ENCODE peak calls at places on chromosomes 4 and X, in eight cellular contexts. G, J, T, C, N, L, A and V are unnamed samples. For H3K36me3, the result is how much of the 10 kb centered on the place peaks cover.

GRCh38 chr4:23945521-23946017 is 55.7 kb upstream of the PPARGC1A start:
- DNase-seq in G (peak), J (peak), T (peak), C (peak), N (no peak), L (no peak), A (no peak), V (no peak)

GRCh38 chrX:146278381-146278780 is 460.8 kb downstream of the SLITRK2 start:
- DNase-seq in G (no peak), J (no peak), T (no peak), C (no peak), N (no peak), L (no peak), A (no peak), V (no peak)

GRCh38 chr4:186037692-186038658 is 31.0 kb upstream of the TLR3 start:
- DNase-seq in G (peak), J (peak), T (no peak), C (peak), N (no peak), L (no peak), A (peak), V (no peak)

GRCh38 chr4:173167793-173168395 is 717 bp upstream of the GALNT7 start:
- DNase-seq in G (peak), J (peak), T (peak), C (no peak), N (peak), L (no peak), A (no peak), V (peak)

GRCh38 chr4:82611982-82612381 is 50.2 kb upstream of the TMEM150C start:
- DNase-seq in G (no peak), J (no peak), T (no peak), C (no peak), N (no peak), L (no peak), A (no peak), V (no peak)

GRCh38 chr4:158255727-158256324 is 45.5 kb downstream of the TMEM144 start:
- DNase-seq in G (no peak), J (peak), T (no peak), C (peak), N (no peak), L (no peak), A (peak), V (no peak)

GRCh38 chr4:71974681-71975080 is 57.1 kb upstream of the NPFFR2 start:
- DNase-seq in G (no peak), J (no peak), T (no peak), C (peak), N (no peak), L (no peak), A (no peak), V (no peak)

GRCh38 chr4:52051615-52052474 is 741 bp downstream of the SPATA18 start:
- DNase-seq in G (peak), J (peak), T (peak), C (peak), N (no peak), L (peak), A (peak), V (peak)

DNA sequence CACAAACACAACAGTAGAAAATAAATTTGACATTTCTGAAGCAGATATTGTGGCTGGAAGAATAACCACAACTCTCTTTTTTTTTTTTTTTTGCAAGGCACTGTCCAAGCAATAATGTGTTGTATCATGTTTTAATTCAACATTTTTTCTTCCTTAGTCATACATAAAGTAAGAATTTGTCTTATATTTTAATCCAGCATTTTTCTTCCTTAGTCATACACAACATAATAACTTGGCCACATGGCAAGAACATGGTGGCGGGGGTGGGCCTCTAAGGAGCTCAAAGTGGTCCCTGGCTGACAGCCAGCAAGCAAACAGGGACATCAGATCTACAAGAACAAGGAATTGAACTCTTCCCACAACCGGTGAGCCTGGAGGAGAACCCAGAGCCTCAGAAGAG is 20.2 kb downstream of the FBXW7 start:
- DNase-seq in G (no peak), J (no peak), T (no peak), C (peak), N (no peak), L (no peak), A (no peak), V (no peak)
- H3K27ac ChIP-seq in G (no peak), J (no peak), T (no peak), C (peak), N (no peak), L (no peak), A (no peak), V (no peak)

DNA sequence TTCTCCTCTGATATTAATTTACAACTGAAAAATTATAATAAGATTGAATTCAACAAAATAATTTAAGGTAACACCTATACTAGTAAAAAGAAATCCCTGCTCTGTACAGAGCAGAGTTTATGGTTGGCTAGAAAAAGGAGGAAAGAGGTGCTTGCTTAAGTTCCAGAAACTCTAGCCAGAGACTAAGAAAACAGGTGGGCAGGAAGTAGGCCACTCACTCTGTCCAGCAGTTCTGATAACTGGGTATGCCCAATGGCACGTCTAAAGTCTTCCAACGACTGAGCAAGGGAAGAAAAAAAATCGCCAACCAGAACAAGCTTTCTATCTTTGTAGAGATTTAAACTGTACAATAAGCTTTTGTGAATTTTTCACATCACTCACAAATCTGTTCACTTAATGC is 42.1 kb downstream of the TMEM165 start:
- DNase-seq in G (no peak), J (no peak), T (no peak), C (no peak), N (no peak), L (no peak), A (no peak), V (no peak)
- H3K36me3 ChIP-seq in G (under half), J (under half), T (half or more), C (under half), N (under half), L (under half), A (half or more), V (half or more)

GRCh38 chr4:161554372-161554990 is 609.3 kb downstream of the FSTL5 start:
- DNase-seq in G (no peak), J (no peak), T (no peak), C (peak), N (no peak), L (no peak), A (no peak), V (no peak)
- H3K27ac ChIP-seq in G (no peak), J (no peak), T (no peak), C (peak), N (no peak), L (no peak), A (no peak), V (no peak)

DNA sequence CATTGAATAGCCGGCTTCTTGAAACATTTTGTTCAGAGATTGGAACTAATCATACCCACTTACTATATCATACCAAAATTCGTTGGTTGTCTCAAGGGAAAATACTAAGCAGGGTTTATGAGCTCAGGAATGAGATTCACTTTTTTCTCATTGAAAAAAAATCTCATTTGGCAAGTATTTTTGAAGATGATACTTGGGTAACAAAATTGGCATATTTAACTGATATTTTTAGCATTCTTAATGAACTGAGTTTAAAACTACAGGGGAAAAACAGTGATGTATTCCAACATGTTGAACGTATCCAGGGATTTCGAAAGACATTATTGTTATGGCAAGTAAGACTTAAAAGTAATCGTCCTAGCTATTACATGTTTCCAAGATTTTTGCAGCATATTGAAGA is 6.4 kb downstream of the FAM200B start:
- DNase-seq in G (no peak), J (no peak), T (no peak), C (no peak), N (no peak), L (no peak), A (no peak), V (no peak)
- H3K36me3 ChIP-seq in G (under half), J (under half), T (under half), C (under half), N (under half), L (under half), A (half or more), V (under half)

DNA sequence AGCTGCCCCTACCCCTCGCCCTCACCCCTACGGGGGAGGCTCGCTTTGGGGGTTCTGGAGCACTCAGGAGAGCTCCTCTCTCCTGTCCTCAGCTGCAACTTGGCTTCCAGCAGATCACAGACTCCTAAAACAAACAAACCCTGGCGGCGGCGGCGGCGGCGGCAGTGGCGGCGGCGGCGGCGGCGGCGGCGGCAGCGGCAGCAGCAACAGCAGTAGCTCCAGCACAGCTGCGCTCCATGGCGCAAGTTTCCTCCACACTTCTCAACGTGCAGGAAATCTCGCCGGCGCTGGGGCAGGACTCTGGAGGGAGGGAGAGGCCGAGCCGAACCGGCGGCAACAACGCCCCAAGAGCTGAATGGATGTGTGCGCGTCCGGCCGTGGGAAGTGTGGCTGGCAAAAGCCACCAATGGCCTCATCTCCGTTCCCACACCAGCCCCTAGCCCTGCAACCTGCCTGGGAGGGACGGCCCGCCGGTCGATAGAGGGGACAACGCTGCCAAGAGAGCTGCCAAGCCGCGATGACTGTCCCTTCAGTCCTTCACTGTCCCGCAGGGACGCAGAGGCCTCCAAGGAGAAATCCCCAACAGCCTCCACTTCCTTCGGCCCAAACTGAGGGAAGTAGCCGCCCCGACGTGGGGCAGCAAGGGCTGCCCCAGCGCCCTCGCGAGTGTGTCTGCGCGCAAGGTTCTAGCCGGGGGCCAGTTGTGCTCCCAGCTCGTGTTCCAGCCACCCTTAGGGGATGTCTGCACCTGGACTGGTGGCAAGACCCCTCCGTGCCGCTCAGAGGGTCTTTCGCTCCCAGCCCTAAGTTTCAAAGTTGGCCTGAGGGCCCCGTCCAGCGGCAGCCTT is 775 bp downstream of the SHROOM4 start:
- DNase-seq in G (peak), J (peak), T (peak), C (peak), N (no peak), L (no peak), A (peak), V (peak)
- H3K27ac ChIP-seq in G (peak), J (peak), T (peak), C (no peak), N (no peak), L (no peak), A (no peak), V (peak)

GRCh38 chr4:75525108-75525507 is 10.8 kb downstream of the THAP6 start:
- DNase-seq in G (no peak), J (no peak), T (no peak), C (no peak), N (no peak), L (no peak), A (no peak), V (no peak)

GRCh38 chr4:75527482-75527881 is 13.2 kb downstream of the THAP6 start:
- DNase-seq in G (no peak), J (no peak), T (no peak), C (no peak), N (no peak), L (no peak), A (no peak), V (no peak)

DNA sequence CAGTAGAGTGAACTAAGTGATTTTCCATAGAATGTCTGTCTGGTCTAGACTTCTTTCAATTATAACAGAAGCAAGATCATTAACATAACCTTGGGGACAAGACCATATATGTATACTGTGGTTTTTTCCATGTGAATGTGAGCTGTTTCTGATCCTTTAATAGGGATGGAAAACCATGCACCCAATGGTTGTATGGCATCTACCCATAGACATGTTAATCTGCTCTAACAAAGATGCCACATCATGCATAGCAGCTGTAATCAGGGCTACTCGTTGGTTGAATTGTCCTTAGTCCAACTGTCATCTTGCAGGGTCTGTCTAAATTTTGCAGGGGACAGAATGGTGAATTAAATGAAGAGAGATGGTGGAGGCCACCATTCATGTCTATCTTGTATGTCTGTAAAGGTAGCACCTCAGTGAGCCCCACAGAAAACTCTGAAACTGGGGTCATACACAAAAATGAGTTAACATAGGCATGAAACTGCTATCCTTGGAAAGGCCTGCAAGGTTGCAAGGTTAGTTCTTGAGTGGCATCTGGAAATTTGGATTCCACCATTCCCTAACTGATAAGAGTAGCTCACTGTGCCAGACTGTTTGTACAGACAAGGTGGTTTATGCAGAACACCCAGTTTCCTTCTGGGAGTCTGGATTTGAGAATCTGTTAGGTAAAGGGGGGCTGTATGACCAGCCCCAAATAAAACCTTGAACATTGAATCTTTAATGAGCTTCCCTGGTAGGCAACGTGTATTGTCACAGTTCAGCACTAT is 16.5 kb downstream of the THAP6 start:
- DNase-seq in G (no peak), J (no peak), T (no peak), C (no peak), N (no peak), L (no peak), A (no peak), V (no peak)
- H3K36me3 ChIP-seq in G (under half), J (under half), T (half or more), C (under half), N (under half), L (under half), A (half or more), V (half or more)

GRCh38 chr4:33709247-33709646 is 2535.1 kb downstream of the ARAP2 start:
- DNase-seq in G (no peak), J (no peak), T (no peak), C (peak), N (no peak), L (no peak), A (no peak), V (no peak)
- H3K27ac ChIP-seq in G (no peak), J (no peak), T (no peak), C (no peak), N (no peak), L (no peak), A (no peak), V (no peak)

GRCh38 chr4:145125396-145125795 is 27.3 kb downstream of the ABCE1 start:
- DNase-seq in G (no peak), J (no peak), T (no peak), C (no peak), N (no peak), L (no peak), A (no peak), V (no peak)
- H3K36me3 ChIP-seq in G (half or more), J (under half), T (half or more), C (under half), N (under half), L (under half), A (half or more), V (half or more)

GRCh38 chr4:153447175-153447887 is 18.8 kb upstream of the TMEM131L start:
- DNase-seq in G (no peak), J (no peak), T (no peak), C (no peak), N (no peak), L (no peak), A (no peak), V (no peak)
- H3K27ac ChIP-seq in G (no peak), J (no peak), T (no peak), C (peak), N (no peak), L (no peak), A (no peak), V (no peak)

DNA sequence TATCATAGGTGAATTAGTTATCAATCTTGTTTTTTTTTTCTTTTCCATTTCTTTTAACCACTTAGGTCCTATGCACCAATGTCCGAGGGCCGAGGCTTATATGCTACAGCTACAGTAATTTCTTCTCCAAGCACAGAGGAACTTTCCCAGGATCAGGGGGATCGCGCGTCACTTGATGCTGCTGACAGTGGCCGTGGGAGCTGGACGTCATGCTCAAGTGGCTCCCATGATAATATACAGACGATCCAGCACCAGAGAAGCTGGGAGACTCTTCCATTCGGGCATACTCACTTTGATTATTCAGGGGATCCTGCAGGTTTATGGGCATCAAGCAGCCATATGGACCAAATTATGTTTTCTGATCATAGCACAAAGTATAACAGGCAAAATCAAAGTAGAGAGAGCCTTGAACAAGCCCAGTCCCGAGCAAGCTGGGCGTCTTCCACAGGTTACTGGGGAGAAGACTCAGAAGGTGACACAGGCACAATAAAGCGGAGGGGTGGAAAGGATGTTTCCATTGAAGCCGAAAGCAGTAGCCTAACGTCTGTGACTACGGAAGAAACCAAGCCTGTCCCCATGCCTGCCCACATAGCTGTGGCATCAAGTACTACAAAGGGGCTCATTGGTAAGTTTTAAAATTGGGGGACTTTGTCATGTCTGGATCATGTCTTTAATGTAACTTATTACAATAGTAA is 250.7 kb downstream of the RAPGEF2 start:
- DNase-seq in G (no peak), J (no peak), T (no peak), C (no peak), N (no peak), L (no peak), A (no peak), V (no peak)
- H3K36me3 ChIP-seq in G (half or more), J (under half), T (half or more), C (under half), N (under half), L (under half), A (half or more), V (half or more)